ENCODE peak calls at places on chromosomes 7 and 10, in ten cellular contexts. One of them, this sample, is unnamed.

GRCh38 chr10:7423521-7423920 is 12.7 kb upstream of the SFMBT2 start:
- DNase-seq in nucleus accumbens: no peak
- DNase-seq in GM23248: no peak
- DNase-seq in astrocyte of the spinal cord: no peak
- DNase-seq in HTR-8/SVneo: no peak
- DNase-seq in EL: no peak
- DNase-seq in IMR-90: no peak
- DNase-seq in stimulated activated CD8-positive, alpha-beta memory T cell treated with anti-CD3 and anti-CD28 coated beads, Interleukin-4, amount 100 ng/mL, for 24 hours: no peak
- DNase-seq in lower lobe of right lung: no peak
- DNase-seq in NCI-H1694 treated with DMSO at 0.1 percent for 48 hours: no peak
- DNase-seq in this sample: no peak

GRCh38 chr7:2191026-2191425 is 41.7 kb downstream of the MAD1L1 start:
- DNase-seq in stimulated activated CD8-positive, alpha-beta memory T cell treated with anti-CD3 and anti-CD28 coated beads, Interleukin-4, amount 100 ng/mL, for 24 hours: no peak
- DNase-seq in HTR-8/SVneo: no peak
- DNase-seq in EL: no peak
- DNase-seq in astrocyte of the spinal cord: peak; percentile 23
- DNase-seq in nucleus accumbens: no peak
- DNase-seq in GM23248: no peak
- DNase-seq in NCI-H1694 treated with DMSO at 0.1 percent for 48 hours: no peak
- DNase-seq in IMR-90: no peak
- DNase-seq in lower lobe of right lung: no peak
- DNase-seq in this sample: no peak

GRCh38 chr7:96548664-96549063 is 161.0 kb downstream of the SEM1 start:
- DNase-seq in HTR-8/SVneo: no peak
- DNase-seq in EL: no peak
- DNase-seq in stimulated activated CD8-positive, alpha-beta memory T cell treated with anti-CD3 and anti-CD28 coated beads, Interleukin-4, amount 100 ng/mL, for 24 hours: no peak
- DNase-seq in nucleus accumbens: no peak
- DNase-seq in GM23248: no peak
- DNase-seq in astrocyte of the spinal cord: no peak
- DNase-seq in lower lobe of right lung: no peak
- DNase-seq in IMR-90: no peak
- DNase-seq in NCI-H1694 treated with DMSO at 0.1 percent for 48 hours: no peak
- DNase-seq in this sample: no peak

GRCh38 chr10:80265740-80266512 is 23.5 kb downstream of the MAT1A start:
- DNase-seq in astrocyte of the spinal cord: no peak
- DNase-seq in GM23248: no peak
- DNase-seq in IMR-90: no peak
- DNase-seq in EL: no peak
- DNase-seq in nucleus accumbens: no peak
- DNase-seq in NCI-H1694 treated with DMSO at 0.1 percent for 48 hours: no peak
- DNase-seq in lower lobe of right lung: no peak
- DNase-seq in stimulated activated CD8-positive, alpha-beta memory T cell treated with anti-CD3 and anti-CD28 coated beads, Interleukin-4, amount 100 ng/mL, for 24 hours: no peak
- DNase-seq in HTR-8/SVneo: no peak
- DNase-seq in this sample: no peak

GRCh38 chr10:32149257-32149955 is 93.2 kb upstream of the KIF5B start:
- DNase-seq in stimulated activated CD8-positive, alpha-beta memory T cell treated with anti-CD3 and anti-CD28 coated beads, Interleukin-4, amount 100 ng/mL, for 24 hours: no peak
- DNase-seq in IMR-90: peak; percentile 87
- DNase-seq in EL: peak; percentile 80
- DNase-seq in lower lobe of right lung: no peak
- DNase-seq in nucleus accumbens: no peak
- DNase-seq in astrocyte of the spinal cord: peak; percentile 96
- DNase-seq in HTR-8/SVneo: peak; percentile 58
- DNase-seq in GM23248: peak; percentile 96
- DNase-seq in NCI-H1694 treated with DMSO at 0.1 percent for 48 hours: no peak
- DNase-seq in this sample: peak; percentile 28

GRCh38 chr10:51321968-51322367 is 247.7 kb downstream of the PRKG1 start:
- DNase-seq in stimulated activated CD8-positive, alpha-beta memory T cell treated with anti-CD3 and anti-CD28 coated beads, Interleukin-4, amount 100 ng/mL, for 24 hours: no peak
- DNase-seq in NCI-H1694 treated with DMSO at 0.1 percent for 48 hours: no peak
- DNase-seq in nucleus accumbens: no peak
- DNase-seq in astrocyte of the spinal cord: no peak
- DNase-seq in lower lobe of right lung: no peak
- DNase-seq in IMR-90: peak; percentile 57
- DNase-seq in EL: peak; percentile 20
- DNase-seq in GM23248: peak; percentile 51
- DNase-seq in HTR-8/SVneo: no peak
- DNase-seq in this sample: no peak

GRCh38 chr7:81244213-81244612 is 325.4 kb upstream of the SEMA3C start:
- DNase-seq in astrocyte of the spinal cord: no peak
- DNase-seq in EL: peak; percentile 4
- DNase-seq in nucleus accumbens: no peak
- DNase-seq in IMR-90: peak; percentile 35
- DNase-seq in NCI-H1694 treated with DMSO at 0.1 percent for 48 hours: no peak
- DNase-seq in lower lobe of right lung: no peak
- DNase-seq in stimulated activated CD8-positive, alpha-beta memory T cell treated with anti-CD3 and anti-CD28 coated beads, Interleukin-4, amount 100 ng/mL, for 24 hours: no peak
- DNase-seq in GM23248: no peak
- DNase-seq in HTR-8/SVneo: no peak
- DNase-seq in this sample: peak; percentile 56

GRCh38 chr10:29869593-29869992 is 189.8 kb downstream of the JCAD start:
- DNase-seq in stimulated activated CD8-positive, alpha-beta memory T cell treated with anti-CD3 and anti-CD28 coated beads, Interleukin-4, amount 100 ng/mL, for 24 hours: no peak
- DNase-seq in HTR-8/SVneo: no peak
- DNase-seq in astrocyte of the spinal cord: no peak
- DNase-seq in GM23248: no peak
- DNase-seq in NCI-H1694 treated with DMSO at 0.1 percent for 48 hours: no peak
- DNase-seq in lower lobe of right lung: no peak
- DNase-seq in nucleus accumbens: no peak
- DNase-seq in IMR-90: no peak
- DNase-seq in EL: no peak
- DNase-seq in this sample: no peak

GRCh38 chr7:132482866-132483265 is 93.4 kb downstream of the PLXNA4 start:
- DNase-seq in IMR-90: no peak
- DNase-seq in nucleus accumbens: no peak
- DNase-seq in HTR-8/SVneo: no peak
- DNase-seq in stimulated activated CD8-positive, alpha-beta memory T cell treated with anti-CD3 and anti-CD28 coated beads, Interleukin-4, amount 100 ng/mL, for 24 hours: no peak
- DNase-seq in EL: no peak
- DNase-seq in astrocyte of the spinal cord: no peak
- DNase-seq in GM23248: no peak
- DNase-seq in lower lobe of right lung: no peak
- DNase-seq in NCI-H1694 treated with DMSO at 0.1 percent for 48 hours: no peak
- DNase-seq in this sample: no peak

GRCh38 chr10:21327239-21327993 is 198.1 kb downstream of the SKIDA1 start:
- DNase-seq in GM23248: no peak
- DNase-seq in NCI-H1694 treated with DMSO at 0.1 percent for 48 hours: no peak
- DNase-seq in HTR-8/SVneo: no peak
- DNase-seq in EL: no peak
- DNase-seq in stimulated activated CD8-positive, alpha-beta memory T cell treated with anti-CD3 and anti-CD28 coated beads, Interleukin-4, amount 100 ng/mL, for 24 hours: no peak
- DNase-seq in astrocyte of the spinal cord: no peak
- DNase-seq in lower lobe of right lung: no peak
- DNase-seq in IMR-90: no peak
- DNase-seq in nucleus accumbens: no peak
- DNase-seq in this sample: no peak

GRCh38 chr7:112782498-112782897 is 7.7 kb downstream of the TMEM168 start:
- DNase-seq in NCI-H1694 treated with DMSO at 0.1 percent for 48 hours: no peak
- DNase-seq in nucleus accumbens: no peak
- DNase-seq in EL: no peak
- DNase-seq in astrocyte of the spinal cord: no peak
- DNase-seq in GM23248: no peak
- DNase-seq in HTR-8/SVneo: no peak
- DNase-seq in stimulated activated CD8-positive, alpha-beta memory T cell treated with anti-CD3 and anti-CD28 coated beads, Interleukin-4, amount 100 ng/mL, for 24 hours: no peak
- DNase-seq in IMR-90: no peak
- DNase-seq in lower lobe of right lung: no peak
- DNase-seq in this sample: no peak

GRCh38 chr7:42227931-42228591 is 8.9 kb downstream of the GLI3 start:
- DNase-seq in nucleus accumbens: no peak
- DNase-seq in HTR-8/SVneo: no peak
- DNase-seq in NCI-H1694 treated with DMSO at 0.1 percent for 48 hours: no peak
- DNase-seq in IMR-90: peak; percentile 46
- DNase-seq in GM23248: peak; percentile 79
- DNase-seq in lower lobe of right lung: no peak
- DNase-seq in stimulated activated CD8-positive, alpha-beta memory T cell treated with anti-CD3 and anti-CD28 coated beads, Interleukin-4, amount 100 ng/mL, for 24 hours: no peak
- DNase-seq in astrocyte of the spinal cord: peak; percentile 46
- DNase-seq in EL: no peak
- DNase-seq in this sample: no peak

GRCh38 chr7:98280791-98281756 is at the start of gene BRI3:
- DNase-seq in EL: peak; percentile 90
- DNase-seq in lower lobe of right lung: peak; percentile 94
- DNase-seq in stimulated activated CD8-positive, alpha-beta memory T cell treated with anti-CD3 and anti-CD28 coated beads, Interleukin-4, amount 100 ng/mL, for 24 hours: peak; percentile 89
- DNase-seq in HTR-8/SVneo: peak; percentile 85
- DNase-seq in GM23248: peak; percentile 96
- DNase-seq in IMR-90: peak; percentile 73
- DNase-seq in astrocyte of the spinal cord: peak; percentile 89
- DNase-seq in NCI-H1694 treated with DMSO at 0.1 percent for 48 hours: peak; percentile 74
- DNase-seq in nucleus accumbens: peak; percentile 89
- DNase-seq in this sample: peak; percentile 57

GRCh38 chr7:95905165-95905564 is 132.8 kb downstream of the DYNC1I1 start:
- DNase-seq in stimulated activated CD8-positive, alpha-beta memory T cell treated with anti-CD3 and anti-CD28 coated beads, Interleukin-4, amount 100 ng/mL, for 24 hours: no peak
- DNase-seq in astrocyte of the spinal cord: no peak
- DNase-seq in lower lobe of right lung: no peak
- DNase-seq in IMR-90: no peak
- DNase-seq in HTR-8/SVneo: no peak
- DNase-seq in GM23248: peak; percentile 36
- DNase-seq in nucleus accumbens: no peak
- DNase-seq in NCI-H1694 treated with DMSO at 0.1 percent for 48 hours: no peak
- DNase-seq in EL: no peak
- DNase-seq in this sample: no peak

GRCh38 chr10:16441106-16441850 is 4.5 kb downstream of the PTER start:
- DNase-seq in NCI-H1694 treated with DMSO at 0.1 percent for 48 hours: no peak
- DNase-seq in stimulated activated CD8-positive, alpha-beta memory T cell treated with anti-CD3 and anti-CD28 coated beads, Interleukin-4, amount 100 ng/mL, for 24 hours: no peak
- DNase-seq in EL: peak; percentile 42
- DNase-seq in lower lobe of right lung: no peak
- DNase-seq in HTR-8/SVneo: peak; percentile 8
- DNase-seq in nucleus accumbens: no peak
- DNase-seq in GM23248: peak; percentile 69
- DNase-seq in IMR-90: peak; percentile 19
- DNase-seq in astrocyte of the spinal cord: no peak
- DNase-seq in this sample: no peak

GRCh38 chr7:120842131-120842621 is 15.8 kb downstream of the TSPAN12 start:
- DNase-seq in GM23248: no peak
- DNase-seq in lower lobe of right lung: no peak
- DNase-seq in NCI-H1694 treated with DMSO at 0.1 percent for 48 hours: peak; percentile 57
- DNase-seq in stimulated activated CD8-positive, alpha-beta memory T cell treated with anti-CD3 and anti-CD28 coated beads, Interleukin-4, amount 100 ng/mL, for 24 hours: no peak
- DNase-seq in IMR-90: no peak
- DNase-seq in nucleus accumbens: no peak
- DNase-seq in HTR-8/SVneo: no peak
- DNase-seq in EL: no peak
- DNase-seq in astrocyte of the spinal cord: no peak
- DNase-seq in this sample: peak; percentile 83

GRCh38 chr7:50699143-50699542 is 83.6 kb downstream of the GRB10 start:
- DNase-seq in GM23248: peak; percentile 15
- DNase-seq in EL: no peak
- DNase-seq in HTR-8/SVneo: no peak
- DNase-seq in stimulated activated CD8-positive, alpha-beta memory T cell treated with anti-CD3 and anti-CD28 coated beads, Interleukin-4, amount 100 ng/mL, for 24 hours: no peak
- DNase-seq in lower lobe of right lung: no peak
- DNase-seq in nucleus accumbens: no peak
- DNase-seq in NCI-H1694 treated with DMSO at 0.1 percent for 48 hours: no peak
- DNase-seq in IMR-90: no peak
- DNase-seq in astrocyte of the spinal cord: no peak
- DNase-seq in this sample: no peak

GRCh38 chr7:149855368-149856305 is 17.5 kb downstream of the ZNF862 start:
- DNase-seq in NCI-H1694 treated with DMSO at 0.1 percent for 48 hours: no peak
- DNase-seq in stimulated activated CD8-positive, alpha-beta memory T cell treated with anti-CD3 and anti-CD28 coated beads, Interleukin-4, amount 100 ng/mL, for 24 hours: no peak
- DNase-seq in HTR-8/SVneo: peak; percentile 66
- DNase-seq in EL: peak; percentile 80
- DNase-seq in lower lobe of right lung: no peak
- DNase-seq in astrocyte of the spinal cord: peak; percentile 96
- DNase-seq in GM23248: peak; percentile 52
- DNase-seq in IMR-90: peak; percentile 88
- DNase-seq in nucleus accumbens: no peak
- DNase-seq in this sample: peak; percentile 56

GRCh38 chr7:149529136-149529718 is 31.6 kb upstream of the ZNF746 start:
- DNase-seq in astrocyte of the spinal cord: peak; percentile 4
- DNase-seq in stimulated activated CD8-positive, alpha-beta memory T cell treated with anti-CD3 and anti-CD28 coated beads, Interleukin-4, amount 100 ng/mL, for 24 hours: no peak
- DNase-seq in lower lobe of right lung: no peak
- DNase-seq in HTR-8/SVneo: no peak
- DNase-seq in GM23248: peak; percentile 6
- DNase-seq in nucleus accumbens: no peak
- DNase-seq in EL: no peak
- DNase-seq in IMR-90: peak; percentile 2
- DNase-seq in NCI-H1694 treated with DMSO at 0.1 percent for 48 hours: no peak
- DNase-seq in this sample: no peak

GRCh38 chr10:51821045-51821444 is 121.7 kb upstream of the CSTF2T start:
- DNase-seq in HTR-8/SVneo: no peak
- DNase-seq in lower lobe of right lung: no peak
- DNase-seq in stimulated activated CD8-positive, alpha-beta memory T cell treated with anti-CD3 and anti-CD28 coated beads, Interleukin-4, amount 100 ng/mL, for 24 hours: no peak
- DNase-seq in IMR-90: no peak
- DNase-seq in astrocyte of the spinal cord: no peak
- DNase-seq in GM23248: no peak
- DNase-seq in nucleus accumbens: no peak
- DNase-seq in NCI-H1694 treated with DMSO at 0.1 percent for 48 hours: no peak
- DNase-seq in EL: no peak
- DNase-seq in this sample: no peak

GRCh38 chr10:128124813-128125403 is 1.3 kb downstream of the MKI67 start:
- DNase-seq in astrocyte of the spinal cord: no peak
- DNase-seq in IMR-90: no peak
- DNase-seq in GM23248: no peak
- DNase-seq in EL: peak; percentile 26
- DNase-seq in nucleus accumbens: no peak
- DNase-seq in lower lobe of right lung: no peak
- DNase-seq in stimulated activated CD8-positive, alpha-beta memory T cell treated with anti-CD3 and anti-CD28 coated beads, Interleukin-4, amount 100 ng/mL, for 24 hours: no peak
- DNase-seq in HTR-8/SVneo: no peak
- DNase-seq in NCI-H1694 treated with DMSO at 0.1 percent for 48 hours: no peak
- DNase-seq in this sample: no peak

GRCh38 chr10:122471531-122472177 is 10.3 kb downstream of the HTRA1 start:
- DNase-seq in EL: peak; percentile 36
- DNase-seq in NCI-H1694 treated with DMSO at 0.1 percent for 48 hours: no peak
- DNase-seq in nucleus accumbens: no peak
- DNase-seq in stimulated activated CD8-positive, alpha-beta memory T cell treated with anti-CD3 and anti-CD28 coated beads, Interleukin-4, amount 100 ng/mL, for 24 hours: no peak
- DNase-seq in lower lobe of right lung: no peak
- DNase-seq in GM23248: peak; percentile 56
- DNase-seq in IMR-90: peak; percentile 56
- DNase-seq in astrocyte of the spinal cord: no peak
- DNase-seq in HTR-8/SVneo: no peak
- DNase-seq in this sample: no peak